ENCODE peak calls at places on chromosomes 3 and 15, in ten cellular contexts. O, L, Q, K, X, J, Z, M, T and V are unnamed samples.

GRCh38 chr3:72185549-72186484 is 400.9 kb upstream of the PROK2 start:
- DNase-seq in O (peak; percentile 58), L (no peak), Q (peak; percentile 67), K (peak; percentile 94), X (peak; percentile 42), J (no peak), Z (no peak), M (peak; percentile 79), T (peak; percentile 92), V (peak; percentile 56)

GRCh38 chr3:64214002-64214696 is 11.1 kb downstream of the PRICKLE2 start:
- DNase-seq in O (no peak), L (no peak), Q (peak; percentile 48), K (peak; percentile 73), X (no peak), J (no peak), Z (peak; percentile 74), M (peak; percentile 66), T (peak; percentile 94), V (peak; percentile 80)

GRCh38 chr3:187025656-187026320 is 95.5 kb downstream of the ST6GAL1 start:
- DNase-seq in O (peak; percentile 57), L (peak; percentile 46), Q (peak; percentile 43), K (no peak), X (no peak), J (peak; percentile 45), Z (no peak), M (no peak), T (no peak), V (no peak)

GRCh38 chr3:120473896-120474675 is 23.3 kb upstream of the FSTL1 start:
- DNase-seq in O (no peak), L (no peak), Q (no peak), K (no peak), X (no peak), J (no peak), Z (no peak), M (no peak), T (peak; percentile 86), V (no peak)

GRCh38 chr3:105364113-105364512 is 2.6 kb upstream of the ALCAM start:
- DNase-seq in O (no peak), L (peak; percentile 49), Q (peak; percentile 76), K (peak; percentile 48), X (no peak), J (no peak), Z (no peak), M (no peak), T (peak; percentile 81), V (no peak)

GRCh38 chr3:30188713-30189112 is 417.7 kb upstream of the TGFBR2 start:
- DNase-seq in O (no peak), L (no peak), Q (peak; percentile 49), K (peak; percentile 20), X (peak; percentile 81), J (no peak), Z (peak; percentile 13), M (no peak), T (peak; percentile 48), V (no peak)

GRCh38 chr3:172023915-172024314 is 15.5 kb upstream of the FNDC3B start:
- DNase-seq in O (no peak), L (no peak), Q (no peak), K (no peak), X (no peak), J (no peak), Z (no peak), M (no peak), T (no peak), V (no peak)

GRCh38 chr3:50660386-50660785 is 14.3 kb upstream of the DOCK3 start:
- DNase-seq in O (no peak), L (no peak), Q (no peak), K (no peak), X (no peak), J (no peak), Z (no peak), M (no peak), T (no peak), V (no peak)

GRCh38 chr3:189392969-189393368 is 221.2 kb downstream of the TPRG1 start:
- DNase-seq in O (no peak), L (no peak), Q (peak; percentile 92), K (no peak), X (no peak), J (no peak), Z (no peak), M (no peak), T (peak; percentile 67), V (no peak)

GRCh38 chr3:4752201-4753072 is 226.8 kb upstream of the BHLHE40 start:
- DNase-seq in O (no peak), L (peak; percentile 47), Q (peak; percentile 99), K (peak; percentile 21), X (no peak), J (no peak), Z (no peak), M (no peak), T (peak; percentile 83), V (peak; percentile 69)

GRCh38 chr3:20057612-20058180 is 17.4 kb downstream of the KAT2B start:
- DNase-seq in O (no peak), L (no peak), Q (peak; percentile 23), K (no peak), X (no peak), J (no peak), Z (no peak), M (no peak), T (no peak), V (no peak)

GRCh38 chr3:41040256-41040655 is 159.0 kb upstream of the CTNNB1 start:
- DNase-seq in O (no peak), L (no peak), Q (no peak), K (no peak), X (no peak), J (no peak), Z (no peak), M (no peak), T (no peak), V (no peak)

GRCh38 chr3:11556851-11557644 is 86.7 kb downstream of the VGLL4 start:
- DNase-seq in O (no peak), L (no peak), Q (no peak), K (peak; percentile 94), X (peak; percentile 42), J (no peak), Z (peak; percentile 75), M (no peak), T (peak; percentile 93), V (peak; percentile 90)

GRCh38 chr3:179902061-179902460 is 134.7 kb downstream of the PEX5L start:
- DNase-seq in O (no peak), L (no peak), Q (no peak), K (no peak), X (no peak), J (no peak), Z (no peak), M (no peak), T (no peak), V (no peak)

GRCh38 chr3:150180349-150180748 is 209.7 kb upstream of the PFN2 start:
- DNase-seq in O (no peak), L (no peak), Q (no peak), K (peak; percentile 21), X (peak; percentile 76), J (no peak), Z (no peak), M (peak; percentile 27), T (peak; percentile 78), V (peak; percentile 86)

GRCh38 chr15:31337352-31338031 is 10.9 kb downstream of the KLF13 start:
- DNase-seq in O (no peak), L (no peak), Q (no peak), K (no peak), X (no peak), J (no peak), Z (no peak), M (no peak), T (no peak), V (no peak)

GRCh38 chr3:162525791-162526190 is 1029.2 kb downstream of the OTOL1 start:
- DNase-seq in O (no peak), L (no peak), Q (no peak), K (no peak), X (no peak), J (no peak), Z (no peak), M (no peak), T (no peak), V (peak; percentile 39)

GRCh38 chr15:59224474-59224873 is 17.8 kb downstream of the LDHAL6B start:
- DNase-seq in O (no peak), L (no peak), Q (peak; percentile 46), K (no peak), X (no peak), J (no peak), Z (peak; percentile 23), M (no peak), T (no peak), V (no peak)

GRCh38 chr3:58630081-58630709 is 36.4 kb downstream of the FAM3D start:
- DNase-seq in O (peak; percentile 73), L (peak; percentile 83), Q (peak; percentile 61), K (peak; percentile 67), X (peak; percentile 28), J (peak; percentile 63), Z (no peak), M (no peak), T (peak; percentile 39), V (peak; percentile 71)

GRCh38 chr15:77870195-77871065 is 207.1 kb downstream of the TBC1D2B start:
- DNase-seq in O (peak; percentile 41), L (peak; percentile 75), Q (peak; percentile 62), K (peak; percentile 71), X (peak; percentile 29), J (peak; percentile 44), Z (peak; percentile 65), M (no peak), T (peak; percentile 39), V (peak; percentile 52)